ENCODE peak calls at places on chromosomes 11 and 22, in ten cellular contexts. L, A, P, E, T, Z, U, I, V and N are unnamed samples. For H4K20me1, the result is how much of the 10 kb centered on the place peaks cover.

GRCh38 chr22:48495751-48496080 is 1332.0 kb downstream of the BRD1 start:
- DNase-seq in U (peak), T (no peak), I (no peak), V (no peak), E (no peak), P (no peak), L (no peak), A (peak), Z (no peak), N (no peak)

GRCh38 chr11:75103380-75104026 is 6.8 kb upstream of the OR2AT4 start:
- DNase-seq in L (no peak), P (no peak), T (peak), I (peak), U (no peak), Z (peak), E (peak), V (no peak), A (peak), N (no peak)

GRCh38 chr22:36658900-36659299 is 44.7 kb downstream of the CACNG2 start:
- DNase-seq in E (no peak), L (no peak), A (no peak), Z (peak), V (no peak), I (no peak), P (no peak), T (peak), U (no peak), N (no peak)

GRCh38 chr22:29916007-29916544 is 33.1 kb downstream of the MTMR3 start:
- DNase-seq in A (no peak), E (peak), I (no peak), U (no peak), Z (no peak), P (no peak), V (no peak), L (no peak), T (no peak), N (no peak)

GRCh38 chr11:28835790-28836189 is 727.6 kb downstream of the METTL15 start:
- DNase-seq in U (no peak), E (peak), L (no peak), Z (peak), A (no peak), T (peak), P (no peak), I (no peak), V (no peak), N (no peak)

GRCh38 chr11:57637626-57638004 is 12.1 kb downstream of the YPEL4 start:
- DNase-seq in Z (no peak), A (no peak), E (no peak), T (no peak), V (no peak), P (no peak), U (no peak), I (no peak), L (no peak), N (no peak)

GRCh38 chr11:109586789-109587188 is 164.8 kb downstream of the C11orf87 start:
- DNase-seq in I (no peak), E (no peak), Z (no peak), T (no peak), V (no peak), A (no peak), P (no peak), L (no peak), U (no peak), N (no peak)

GRCh38 chr22:41725510-41726110 is 26.3 kb downstream of the MEI1 start:
- DNase-seq in A (no peak), T (no peak), I (peak), L (no peak), P (no peak), Z (no peak), V (no peak), E (peak), U (peak), N (no peak)

GRCh38 chr11:117407016-117407415 is 79.4 kb downstream of the CEP164 start:
- DNase-seq in I (no peak), U (no peak), A (peak), E (no peak), V (no peak), Z (no peak), P (no peak), T (no peak), L (no peak), N (no peak)

GRCh38 chr11:6505577-6506240 is 8.6 kb downstream of the DNHD1 start:
- DNase-seq in E (peak), L (peak), Z (peak), A (peak), I (peak), V (peak), U (peak), T (peak), P (no peak), N (peak)

GRCh38 chr22:42320463-42321416 is 50.3 kb upstream of the TCF20 start:
- DNase-seq in L (no peak), E (no peak), I (no peak), P (no peak), V (no peak), Z (no peak), A (no peak), T (no peak), U (no peak), N (no peak)

GRCh38 chr11:11169715-11170351 is 183.2 kb downstream of the CSNK2A3 start:
- DNase-seq in P (no peak), L (no peak), E (no peak), V (no peak), Z (no peak), I (no peak), A (no peak), T (no peak), U (no peak), N (no peak)

GRCh38 chr22:37328017-37328416 is 45.7 kb downstream of the CYTH4 start:
- DNase-seq in E (peak), Z (peak), T (peak), I (no peak), V (no peak), L (peak), P (no peak), U (peak), A (peak), N (no peak)

GRCh38 chr11:86741489-86742435 is 58.6 kb upstream of the PRSS23 start:
- DNase-seq in L (no peak), Z (peak), E (peak), I (no peak), P (no peak), V (no peak), T (peak), A (peak), U (peak), N (no peak)

GRCh38 chr22:32888976-32889375 is 87.5 kb downstream of the TIMP3 start:
- DNase-seq in I (no peak), A (no peak), V (no peak), E (no peak), L (no peak), P (no peak), Z (no peak), U (no peak), T (no peak), N (no peak)

GRCh38 chr11:46391578-46392420 is at the start of gene CHRM4:
- DNase-seq in A (peak), Z (peak), I (peak), P (no peak), L (no peak), E (peak), U (peak), T (peak), V (no peak), N (no peak)

GRCh38 chr11:85595285-85595884 is 31.8 kb downstream of the DLG2 start:
- DNase-seq in Z (peak), U (peak), I (peak), A (no peak), L (peak), E (peak), T (peak), P (no peak), V (no peak), N (no peak)

GRCh38 chr11:122365545-122366380 is 249.7 kb upstream of the BLID start:
- DNase-seq in Z (no peak), T (no peak), U (no peak), I (no peak), P (no peak), V (no peak), L (no peak), E (no peak), A (no peak), N (no peak)

GRCh38 chr11:11400635-11401232 is 47.7 kb upstream of the CSNK2A3 start:
- DNase-seq in U (no peak), L (peak), V (peak), I (peak), T (no peak), Z (no peak), A (no peak), P (no peak), E (no peak), N (no peak)

GRCh38 chr11:60925685-60926267 is 1.5 kb downstream of the TMEM132A start:
- DNase-seq in Z (peak), L (no peak), T (peak), A (peak), V (no peak), E (peak), U (peak), P (no peak), I (no peak), N (peak)

GRCh38 chr11:77046060-77046501 is 11.9 kb downstream of the B3GNT6 start:
- DNase-seq in Z (peak), E (no peak), T (no peak), U (no peak), I (peak), V (no peak), P (no peak), A (peak), L (peak), N (no peak)

GRCh38 chr22:38214248-38215056 is 12.7 kb downstream of the MAFF start:
- DNase-seq in U (no peak), L (no peak), E (peak), Z (no peak), A (peak), I (peak), T (peak), P (peak), V (peak), N (no peak)

GRCh38 chr11:128488471-128488870 is 98.9 kb downstream of the ETS1 start:
- DNase-seq in V (no peak), T (peak), E (peak), P (no peak), U (no peak), L (no peak), Z (peak), A (peak), I (no peak), N (no peak)

GRCh38 chr11:65479184-65480145 is 19.4 kb upstream of the MALAT1 start:
- DNase-seq in Z (peak), P (no peak), I (peak), L (no peak), E (peak), T (peak), U (no peak), A (peak), V (no peak), N (no peak)

DNA sequence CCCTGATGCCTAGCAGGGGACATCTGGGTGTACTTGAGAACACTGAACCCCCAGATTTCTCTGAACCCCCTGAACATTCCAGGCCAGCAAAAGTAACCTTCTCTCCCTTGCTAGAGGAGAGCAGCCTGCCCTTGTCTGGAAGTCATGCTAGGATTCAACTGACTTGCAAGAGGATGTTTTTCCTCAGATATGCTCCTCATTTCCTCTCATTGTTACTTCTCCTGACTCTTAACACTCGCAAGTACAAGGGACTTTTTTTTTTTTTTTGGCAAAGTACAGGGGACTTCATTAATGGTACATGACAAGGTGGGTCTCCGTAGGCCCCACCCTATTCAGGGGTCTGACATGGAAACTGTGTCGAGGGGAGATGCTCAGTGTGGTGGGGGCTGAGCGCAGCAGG is 6.3 kb upstream of the MCHR1 start:
- DNase-seq in E (no peak), P (no peak), U (no peak), V (no peak), L (no peak), I (no peak), A (no peak), T (no peak), Z (no peak), N (no peak)
- H3K4me2 ChIP-seq in E (no peak), P (no peak), U (no peak), V (no peak), L (no peak), I (no peak), A (no peak), T (no peak), Z (no peak), N (no peak)

DNA sequence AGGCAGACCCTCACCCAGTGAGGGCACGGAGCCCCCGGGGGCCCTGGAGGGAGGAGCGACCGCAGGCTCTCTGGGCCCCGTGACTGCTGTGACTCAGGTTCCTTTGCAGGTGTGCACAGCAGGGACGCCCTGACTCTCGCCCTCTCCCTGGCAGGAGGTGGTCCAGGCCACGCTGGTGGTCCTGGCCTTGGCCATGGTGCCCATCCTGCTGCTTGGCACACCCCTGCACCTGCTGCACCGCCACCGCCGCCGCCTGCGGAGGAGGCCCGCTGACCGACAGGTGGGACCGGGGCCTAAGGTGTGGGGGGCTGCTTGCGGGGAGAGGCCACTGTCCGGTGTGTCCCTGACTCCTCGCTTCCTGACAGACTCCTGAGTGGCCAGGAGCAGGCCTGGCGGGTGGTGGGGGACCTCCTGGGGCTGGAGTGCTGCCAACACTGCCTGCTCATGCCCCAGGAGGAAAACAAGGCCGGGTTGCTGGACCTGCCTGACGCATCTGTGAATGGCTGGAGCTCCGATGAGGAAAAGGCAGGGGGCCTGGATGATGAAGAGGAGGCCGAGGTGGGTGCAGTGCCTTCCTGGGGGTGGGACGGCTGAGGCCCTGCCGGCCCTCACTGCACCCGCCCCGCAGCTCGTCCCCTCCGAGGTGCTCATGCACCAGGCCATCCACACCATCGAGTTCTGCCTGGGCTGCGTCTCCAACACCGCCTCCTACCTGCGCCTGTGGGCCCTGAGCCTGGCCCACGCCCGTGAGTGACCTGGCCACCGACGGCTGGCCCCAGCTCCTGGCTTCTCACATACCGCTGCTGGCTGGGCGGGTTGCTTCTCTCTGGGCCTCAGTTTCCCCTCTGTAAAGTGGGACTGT is 10.9 kb downstream of the TCIRG1 start:
- DNase-seq in Z (no peak), E (no peak), L (no peak), T (peak), V (no peak), U (no peak), P (no peak), I (no peak), A (peak), N (no peak)
- H3K27ac ChIP-seq in Z (no peak), E (no peak), L (no peak), T (no peak), V (no peak), U (no peak), P (no peak), I (no peak), A (no peak), N (no peak)

GRCh38 chr22:50255607-50256006 is 4.5 kb upstream of the HDAC10 start:
- DNase-seq in P (no peak), U (no peak), E (no peak), V (no peak), L (no peak), I (no peak), T (no peak), A (no peak), Z (no peak), N (no peak)

GRCh38 chr22:50256936-50257440 is 4.5 kb downstream of the MAPK12 start:
- DNase-seq in U (no peak), I (no peak), A (no peak), V (no peak), E (no peak), T (no peak), Z (no peak), L (no peak), P (no peak), N (no peak)

GRCh38 chr22:50257451-50258360 is 3.8 kb downstream of the MAPK12 start:
- DNase-seq in I (no peak), T (no peak), V (no peak), A (no peak), Z (no peak), U (no peak), P (no peak), L (no peak), E (no peak), N (no peak)

GRCh38 chr22:50255099-50255498 is 4.0 kb upstream of the HDAC10 start:
- DNase-seq in L (no peak), T (no peak), V (no peak), U (no peak), Z (no peak), E (no peak), I (no peak), A (no peak), P (no peak), N (no peak)

DNA sequence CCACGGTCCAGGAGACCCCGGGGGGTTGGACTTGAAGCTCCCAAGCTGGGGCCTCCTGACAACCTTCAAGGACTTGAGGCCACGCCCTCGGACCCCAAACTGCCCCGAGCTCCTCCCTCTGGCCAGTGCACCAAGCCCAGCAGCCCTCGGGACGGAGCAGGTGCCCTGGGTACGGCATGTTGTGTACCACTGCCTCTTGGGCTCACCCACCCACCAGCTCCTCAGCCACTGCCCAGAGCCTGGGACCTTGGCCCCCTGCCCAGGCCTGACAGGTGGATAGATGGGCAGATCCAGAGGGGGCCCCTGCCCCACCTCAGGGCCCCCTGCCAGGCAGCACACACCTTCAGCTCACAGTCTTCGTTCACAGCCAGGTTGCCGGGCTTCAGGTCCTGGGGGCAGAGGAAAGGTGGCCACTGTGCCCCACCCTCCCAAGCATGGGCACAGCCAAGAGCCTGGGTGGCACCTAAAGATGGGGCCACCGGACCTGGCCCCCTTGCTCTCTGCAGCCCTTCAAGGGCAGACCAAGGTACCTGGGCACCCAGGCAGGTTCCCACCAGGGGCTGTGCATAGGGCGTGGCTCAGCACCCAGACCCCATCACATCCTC is 5.1 kb downstream of the MAPK12 start:
- DNase-seq in A (no peak), I (no peak), E (no peak), L (no peak), T (no peak), V (no peak), P (no peak), Z (no peak), U (no peak), N (no peak)
- H4K20me1 ChIP-seq in A (under half), I (under half), E (under half), L (under half), T (under half), V (under half), P (under half), Z (under half), U (under half), N (under half)

DNA sequence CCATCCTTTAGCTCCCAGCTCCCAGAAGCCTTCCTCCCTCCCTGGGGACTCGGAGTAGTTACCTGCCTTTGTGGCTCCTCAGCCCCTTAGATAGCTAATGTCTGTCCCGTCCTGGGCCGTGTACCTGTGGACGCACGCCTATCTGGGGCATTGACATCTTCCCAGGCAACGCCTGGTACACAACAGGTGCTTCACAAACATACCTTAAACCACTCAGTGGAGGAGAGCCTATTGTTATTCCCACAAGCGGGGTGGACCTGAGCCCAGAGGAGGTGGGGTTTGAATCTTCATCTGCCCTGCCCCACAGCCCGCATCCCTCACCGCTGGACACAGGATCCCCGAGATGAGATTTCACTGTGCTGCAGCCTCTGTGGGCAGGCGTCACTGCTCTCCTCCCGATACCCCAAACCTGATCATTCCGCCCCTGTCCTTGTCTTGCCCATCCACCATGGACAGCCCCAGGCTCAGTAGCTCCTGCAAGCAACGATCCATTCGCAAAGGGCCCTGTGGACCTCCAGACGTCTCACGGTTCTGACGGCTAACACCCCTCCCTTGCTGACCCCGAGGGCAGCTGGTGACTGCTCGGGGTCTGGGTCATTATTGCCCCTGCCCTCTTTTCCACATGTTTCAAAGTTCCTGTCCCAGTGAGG is 73.8 kb upstream of the SHISAL1 start:
- DNase-seq in P (no peak), L (no peak), I (no peak), T (no peak), V (no peak), U (peak), Z (no peak), A (peak), E (no peak), N (no peak)
- H3K4me2 ChIP-seq in P (no peak), L (no peak), I (no peak), T (no peak), V (no peak), U (no peak), Z (no peak), A (no peak), E (no peak), N (no peak)

DNA sequence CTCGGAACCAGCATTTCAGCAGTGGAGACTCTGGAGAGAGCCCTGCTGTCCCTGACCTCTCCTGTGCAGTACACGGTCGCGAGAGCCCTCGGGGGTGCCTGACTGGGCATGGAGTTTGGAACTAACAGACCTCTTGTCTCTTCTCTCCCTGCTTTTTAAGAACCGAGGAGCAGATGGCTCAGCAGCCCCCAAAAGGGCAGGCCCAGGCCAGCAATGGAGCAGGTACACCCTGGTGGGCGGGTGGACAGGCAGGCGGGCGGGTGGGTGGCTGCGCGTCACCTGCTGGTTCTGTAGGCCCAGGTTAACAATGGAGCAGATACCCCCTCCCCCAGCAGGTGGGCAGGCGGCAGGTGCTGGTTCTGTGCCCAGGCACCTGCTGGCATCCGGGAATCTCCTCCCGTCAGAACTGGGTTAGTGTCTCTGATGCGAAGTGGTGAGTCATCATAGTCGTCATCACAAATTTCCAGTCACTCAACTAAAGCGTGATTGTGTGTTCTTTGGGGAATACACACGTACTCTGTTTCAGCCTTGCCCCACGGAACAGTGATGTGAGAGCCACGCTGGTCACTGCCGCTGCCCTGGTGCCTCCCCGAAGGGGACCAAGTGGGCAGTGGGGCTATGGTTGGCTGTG is 41.1 kb downstream of the GRAMD4 start:
- DNase-seq in U (no peak), Z (peak), E (peak), V (no peak), A (peak), P (no peak), I (no peak), T (peak), L (peak), N (peak)
- H3K27ac ChIP-seq in U (no peak), Z (no peak), E (no peak), V (no peak), A (no peak), P (no peak), I (no peak), T (no peak), L (peak), N (peak)